ENCODE peak calls at places on chromosomes 11 and 22, in seven cellular contexts. B is heart right ventricle, N is HL-60, V is endothelial cell of umbilical vein, Z is SK-N-SH, T is pancreas, C is body of pancreas. K is an unnamed sample.
A peak's percentile ranks its signal among the peaks of the same experiment; 100 is the strongest.

GRCh38 chr11:65071907-65072630 is 11.8 kb downstream of the CDCA5 start:
- DNase-seq in T (no peak), V (no peak), C (no peak), B (no peak), Z (no peak), N (no peak), K (no peak)

GRCh38 chr11:122850076-122850631 is 11.9 kb downstream of the CRTAM start:
- DNase-seq in N (no peak), T (no peak), V (no peak), C (no peak), B (no peak), Z (no peak), K (peak; percentile 72)

GRCh38 chr11:77113382-77114088 is 10.9 kb downstream of the OMP start:
- DNase-seq in B (no peak), N (peak; percentile 21), V (peak; percentile 26), T (no peak), Z (peak; percentile 74), C (peak; percentile 51), K (no peak)

GRCh38 chr22:17717708-17718107 is 56.6 kb downstream of the BID start:
- DNase-seq in B (no peak), C (no peak), V (no peak), T (no peak), Z (no peak), N (no peak), K (no peak)

GRCh38 chr11:122882189-122882808 is at the start of gene JHY:
- DNase-seq in Z (no peak), B (no peak), C (no peak), N (no peak), V (no peak), T (no peak), K (no peak)

GRCh38 chr22:36350751-36351594 is 36.8 kb downstream of the MYH9 start:
- DNase-seq in N (no peak), Z (no peak), T (peak; percentile 63), B (peak; percentile 25), V (peak; percentile 56), C (peak; percentile 71), K (no peak)

GRCh38 chr22:44337658-44338004 is 24.9 kb upstream of the SHISAL1 start:
- DNase-seq in C (no peak), B (no peak), V (no peak), N (no peak), Z (no peak), T (no peak), K (peak; percentile 62)

GRCh38 chr11:107741044-107741823 is 29.4 kb upstream of the SLN start:
- DNase-seq in N (peak; percentile 43), B (no peak), V (peak; percentile 48), T (peak; percentile 14), C (peak; percentile 18), Z (peak; percentile 33), K (peak; percentile 44)

GRCh38 chr11:47466701-47467250 is 17.8 kb upstream of the RAPSN start:
- DNase-seq in Z (peak; percentile 57), B (peak; percentile 37), V (peak; percentile 80), N (no peak), C (peak; percentile 83), T (peak; percentile 71), K (peak; percentile 20)

GRCh38 chr22:39247379-39247778 is 2.6 kb upstream of the PDGFB start:
- DNase-seq in V (no peak), Z (no peak), N (no peak), B (no peak), C (no peak), T (no peak), K (no peak)

GRCh38 chr11:115471367-115471766 is 32.8 kb downstream of the CADM1 start:
- DNase-seq in N (no peak), V (no peak), T (no peak), B (no peak), Z (no peak), C (no peak), K (no peak)

GRCh38 chr22:21076907-21077625 is 31.3 kb downstream of the LRRC74B start:
- DNase-seq in B (no peak), T (no peak), C (no peak), V (no peak), Z (no peak), N (no peak), K (no peak)

GRCh38 chr22:49586244-49586748 is 241.4 kb downstream of the BRD1 start:
- DNase-seq in T (no peak), Z (no peak), B (no peak), C (no peak), N (no peak), V (peak; percentile 2), K (no peak)

GRCh38 chr11:8258289-8258688 is 5.4 kb downstream of the LMO1 start:
- DNase-seq in Z (no peak), N (no peak), C (peak; percentile 9), V (no peak), B (no peak), T (no peak), K (no peak)

GRCh38 chr11:78364128-78364751 is 53.4 kb downstream of the GAB2 start:
- DNase-seq in Z (no peak), N (no peak), V (no peak), B (no peak), C (no peak), T (no peak), K (no peak)
- H3K27ac ChIP-seq in Z (no peak overlapping the region), N (no peak overlapping the region), V (no peak overlapping the region), B (no peak overlapping the region), C (no peak overlapping the region), T (no peak overlapping the region), K (no peak overlapping the region)

GRCh38 chr11:124195419-124195734 is 12.2 kb downstream of the OR10D3 start:
- DNase-seq in T (no peak), Z (no peak), C (no peak), B (no peak), V (no peak), N (no peak), K (no peak)
- TF ChIP-seq CTCF in T (no peak), Z (peak; percentile 2), C (no peak), B (no peak), V (no peak), N (no peak), K (no peak)

GRCh38 chr22:23181763-23182288 is 1.5 kb downstream of the BCR start:
- DNase-seq in C (no peak), N (no peak), Z (no peak), T (no peak), B (no peak), V (peak; percentile 10), K (no peak)
- H3K27ac ChIP-seq in C (peak overlapping the region; percentile 18), N (peak overlapping the region; percentile 40), Z (no peak overlapping the region), T (no peak overlapping the region), B (no peak overlapping the region), V (peak overlapping the region; percentile 54), K (no peak overlapping the region)

DNA sequence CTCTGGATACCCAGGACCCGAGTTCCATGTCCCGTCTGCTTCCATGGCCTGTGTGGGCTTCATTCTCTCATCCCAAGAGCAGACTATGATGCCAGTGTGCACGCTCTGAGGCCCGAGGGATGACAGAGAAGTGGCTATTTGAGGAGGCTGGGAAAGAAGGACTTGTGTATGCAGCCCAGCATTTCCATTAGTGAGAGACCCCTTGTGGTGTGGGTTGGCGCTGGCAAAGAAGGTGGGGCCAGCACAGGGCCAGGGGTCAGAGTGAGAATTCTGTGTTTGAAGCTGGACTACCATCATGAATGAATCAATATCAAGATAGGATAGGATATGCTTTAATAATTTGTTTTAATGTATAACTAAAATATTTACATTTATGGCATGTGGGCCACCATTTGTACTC is 200.8 kb downstream of the HIPK3 start:
- DNase-seq in T (no peak), B (no peak), V (no peak), N (no peak), Z (no peak), C (no peak), K (no peak)
- TF ChIP-seq CTCF in T (no peak), B (no peak), V (no peak), N (no peak), Z (peak; percentile 10), C (no peak), K (no peak)

GRCh38 chr11:100638648-100639047 is 48.4 kb upstream of the ARHGAP42 start:
- DNase-seq in C (no peak), V (no peak), N (no peak), B (no peak), Z (no peak), T (no peak), K (no peak)
- H3K27ac ChIP-seq in C (no peak overlapping the region), V (no peak overlapping the region), N (no peak overlapping the region), B (peak overlapping the region; percentile 10), Z (no peak overlapping the region), T (no peak overlapping the region), K (no peak overlapping the region)

K was measured in brain microvascular endothelial cell.